ENCODE peak calls at places on chromosomes 2 and 18, in six cellular contexts. B is NCI-H1105 treated with DMSO at 0.1 percent for 48 hours, U is KBM-7, P is T1000, G is mesendoderm, K is fibroblast of lung. L is an unnamed sample.

GRCh38 chr2:50851891-50852290 is 180.0 kb downstream of the NRXN1 start:
- DNase-seq in U (no peak), P (no peak), B (no peak), K (no peak), G (no peak), L (no peak)

GRCh38 chr2:143575340-143575739 is 446.1 kb downstream of the ARHGAP15 start:
- DNase-seq in B (no peak), P (no peak), U (peak; percentile 18), K (peak; percentile 27), G (peak; percentile 44), L (no peak)

GRCh38 chr2:49971453-49971852 is 817.1 kb upstream of the FSHR start:
- DNase-seq in B (no peak), U (no peak), G (no peak), P (no peak), K (no peak), L (no peak)

GRCh38 chr18:7775848-7776247 is 208.7 kb downstream of the PTPRM start:
- DNase-seq in P (no peak), U (no peak), K (no peak), B (no peak), G (no peak), L (no peak)

GRCh38 chr2:101398026-101398830 is 10.9 kb upstream of the CREG2 start:
- DNase-seq in P (no peak), K (no peak), B (no peak), U (no peak), G (no peak), L (no peak)

GRCh38 chr18:3808985-3809780 is 359.2 kb downstream of the TGIF1 start:
- DNase-seq in B (no peak), K (no peak), U (no peak), G (no peak), P (no peak), L (no peak)

GRCh38 chr2:42969231-42970150 is 177.1 kb upstream of the HAAO start:
- DNase-seq in P (peak; percentile 70), B (no peak), U (no peak), G (no peak), K (peak; percentile 80), L (peak; percentile 61)

GRCh38 chr18:43692291-43692690 is 415.0 kb upstream of the SYT4 start:
- DNase-seq in G (peak; percentile 32), B (no peak), P (no peak), U (no peak), K (peak; percentile 39), L (peak; percentile 50)

GRCh38 chr2:72915076-72915906 is 2.0 kb upstream of the EMX1 start:
- DNase-seq in U (no peak), K (no peak), G (peak; percentile 30), P (no peak), B (no peak), L (peak; percentile 39)

GRCh38 chr2:27591745-27592144 is 8.9 kb downstream of the ZNF512 start:
- DNase-seq in U (no peak), K (no peak), B (no peak), G (no peak), P (no peak), L (no peak)

GRCh38 chr2:218806346-218806978 is 24.5 kb downstream of the CYP27A1 start:
- DNase-seq in B (no peak), P (peak; percentile 70), U (peak; percentile 90), K (peak; percentile 99), G (peak; percentile 25), L (peak; percentile 29)

GRCh38 chr2:45466045-45466444 is 145.0 kb downstream of the SRBD1 start:
- DNase-seq in K (no peak), B (no peak), G (peak; percentile 80), U (no peak), P (no peak), L (no peak)

GRCh38 chr2:125745514-125745913 is 910.4 kb upstream of the GYPC start:
- DNase-seq in G (peak; percentile 83), B (peak; percentile 43), K (peak; percentile 3), P (no peak), U (peak; percentile 39), L (no peak)

GRCh38 chr2:120763516-120763915 is 27.8 kb downstream of the GLI2 start:
- DNase-seq in P (no peak), U (no peak), K (peak; percentile 54), G (no peak), B (no peak), L (no peak)

GRCh38 chr2:127149384-127149783 is 42.4 kb upstream of the BIN1 start:
- DNase-seq in G (no peak), B (no peak), U (no peak), K (peak; percentile 94), P (no peak), L (peak; percentile 87)

GRCh38 chr2:241777686-241778627 is 1.3 kb downstream of the GAL3ST2 start:
- DNase-seq in G (no peak), K (no peak), P (no peak), U (no peak), B (no peak), L (peak; percentile 31)

GRCh38 chr18:36808681-36809080 is 20.1 kb downstream of the TPGS2 start:
- DNase-seq in B (no peak), U (no peak), K (no peak), G (no peak), P (no peak), L (no peak)

GRCh38 chr2:140786585-140786984 is 1344.2 kb downstream of the LRP1B start:
- DNase-seq in U (no peak), P (no peak), G (no peak), B (no peak), K (no peak), L (no peak)

L was measured in SJSA1.